ENCODE peak calls at places on chromosomes 3 and 15, in nine cellular contexts. Y is Daoy, R is left cardiac atrium, Q is Right ventricle myocardium superior, L is suprapubic skin, A is KG1, I is ovary, K is mucosa of gallbladder, H is neural crest cell. J is an unnamed sample.

GRCh38 chr3:71062920-71063767 is 520.4 kb downstream of the FOXP1 start:
- DNase-seq in Y (no peak), R (no peak), Q (no peak), L (no peak), A (peak), I (no peak), K (no peak), H (no peak), J (peak)

GRCh38 chr15:77035584-77035983 is 35.3 kb downstream of the TSPAN3 start:
- DNase-seq in Y (no peak), R (peak), Q (peak), L (no peak), A (no peak), I (no peak), K (peak), H (no peak), J (no peak)

GRCh38 chr3:137815251-137815650 is 51.1 kb downstream of the SOX14 start:
- DNase-seq in Y (no peak), R (no peak), Q (no peak), L (no peak), A (no peak), I (no peak), K (no peak), H (no peak), J (no peak)

GRCh38 chr15:58561321-58561720 is 129.5 kb downstream of the LIPC start:
- DNase-seq in Y (no peak), R (no peak), Q (no peak), L (no peak), A (no peak), I (no peak), K (no peak), H (no peak), J (no peak)

GRCh38 chr15:27704939-27705514 is 394.1 kb downstream of the OCA2 start:
- DNase-seq in Y (no peak), R (no peak), Q (no peak), L (no peak), A (no peak), I (no peak), K (no peak), H (no peak), J (no peak)

GRCh38 chr3:127411083-127411727 is 123.4 kb upstream of the PRR20G start:
- DNase-seq in Y (no peak), R (no peak), Q (no peak), L (no peak), A (no peak), I (no peak), K (no peak), H (no peak), J (no peak)

GRCh38 chr3:128588147-128588546 is 62.5 kb downstream of the RPN1 start:
- DNase-seq in Y (no peak), R (no peak), Q (no peak), L (no peak), A (no peak), I (no peak), K (no peak), H (no peak), J (no peak)

GRCh38 chr3:129343643-129344360 is 65.1 kb downstream of the HMCES start:
- DNase-seq in Y (peak), R (peak), Q (peak), L (peak), A (no peak), I (no peak), K (no peak), H (peak), J (no peak)

GRCh38 chr3:196168808-196169391 is 42.3 kb downstream of the ZDHHC19 start:
- DNase-seq in Y (no peak), R (no peak), Q (peak), L (no peak), A (no peak), I (no peak), K (no peak), H (no peak), J (no peak)

GRCh38 chr3:197926418-197926817 is 23.6 kb upstream of the RPL35A start:
- DNase-seq in Y (no peak), R (no peak), Q (no peak), L (no peak), A (no peak), I (no peak), K (no peak), H (no peak), J (no peak)

GRCh38 chr15:38058596-38059075 is 124.2 kb downstream of the TMCO5A start:
- DNase-seq in Y (no peak), R (no peak), Q (no peak), L (no peak), A (no peak), I (no peak), K (no peak), H (no peak), J (peak)

GRCh38 chr3:142272200-142272891 is 47.0 kb upstream of the GK5 start:
- DNase-seq in Y (peak), R (no peak), Q (no peak), L (no peak), A (no peak), I (no peak), K (no peak), H (no peak), J (peak)

GRCh38 chr15:42891569-42891968 is 29.0 kb downstream of the TTBK2 start:
- DNase-seq in Y (no peak), R (no peak), Q (no peak), L (no peak), A (no peak), I (no peak), K (no peak), H (no peak), J (peak)

GRCh38 chr3:181555681-181556080 is 156.0 kb upstream of the SOX2 start:
- DNase-seq in Y (no peak), R (no peak), Q (peak), L (no peak), A (no peak), I (no peak), K (no peak), H (no peak), J (no peak)

GRCh38 chr3:25663324-25664065 is 1.2 kb downstream of the TOP2B start:
- DNase-seq in Y (peak), R (no peak), Q (no peak), L (no peak), A (peak), I (no peak), K (peak), H (no peak), J (peak)

GRCh38 chr3:52721002-52721741 is 15.3 kb downstream of the SPCS1 start:
- DNase-seq in Y (no peak), R (no peak), Q (no peak), L (no peak), A (peak), I (no peak), K (no peak), H (no peak), J (peak)

J was measured in RPMI7951.